ENCODE peak calls at places on chromosomes 16 and 17, in eight cellular contexts. One of them, this sample, is unnamed.

GRCh38 chr16:49492090-49492801 is 118.6 kb downstream of the C16orf78 start:
- DNase-seq in RWPE1: peak
- DNase-seq in NCI-H1105 treated with DMSO at 0.1 percent for 48 hours: peak
- DNase-seq in bronchial epithelial cell: no peak
- DNase-seq in GM06990: no peak
- DNase-seq in GM13977: peak
- DNase-seq in effector CD4-positive, alpha-beta T cell: no peak
- DNase-seq in HuH-7.5: peak
- DNase-seq in this sample: no peak

GRCh38 chr16:80968386-80969113 is 38.1 kb downstream of the CMC2 start:
- DNase-seq in RWPE1: no peak
- DNase-seq in NCI-H1105 treated with DMSO at 0.1 percent for 48 hours: no peak
- DNase-seq in bronchial epithelial cell: peak
- DNase-seq in GM06990: no peak
- DNase-seq in GM13977: no peak
- DNase-seq in effector CD4-positive, alpha-beta T cell: no peak
- DNase-seq in HuH-7.5: no peak
- DNase-seq in this sample: no peak

GRCh38 chr17:17035490-17035889 is 6.8 kb upstream of the MPRIP start:
- DNase-seq in RWPE1: no peak
- DNase-seq in NCI-H1105 treated with DMSO at 0.1 percent for 48 hours: no peak
- DNase-seq in bronchial epithelial cell: no peak
- DNase-seq in GM06990: no peak
- DNase-seq in GM13977: no peak
- DNase-seq in effector CD4-positive, alpha-beta T cell: no peak
- DNase-seq in HuH-7.5: no peak
- DNase-seq in this sample: no peak

GRCh38 chr16:86949116-86949515 is 368.1 kb downstream of the C16orf95 start:
- DNase-seq in RWPE1: no peak
- DNase-seq in NCI-H1105 treated with DMSO at 0.1 percent for 48 hours: peak
- DNase-seq in bronchial epithelial cell: no peak
- DNase-seq in GM06990: no peak
- DNase-seq in GM13977: no peak
- DNase-seq in effector CD4-positive, alpha-beta T cell: no peak
- DNase-seq in HuH-7.5: no peak
- DNase-seq in this sample: no peak

GRCh38 chr17:46175891-46176290 is 17.3 kb downstream of the KANSL1 start:
- DNase-seq in RWPE1: no peak
- DNase-seq in NCI-H1105 treated with DMSO at 0.1 percent for 48 hours: no peak
- DNase-seq in bronchial epithelial cell: no peak
- DNase-seq in GM06990: no peak
- DNase-seq in GM13977: no peak
- DNase-seq in effector CD4-positive, alpha-beta T cell: no peak
- DNase-seq in HuH-7.5: no peak
- DNase-seq in this sample: no peak

GRCh38 chr17:27532269-27533067 is 76.2 kb downstream of the KSR1 start:
- DNase-seq in RWPE1: no peak
- DNase-seq in NCI-H1105 treated with DMSO at 0.1 percent for 48 hours: no peak
- DNase-seq in bronchial epithelial cell: peak
- DNase-seq in GM06990: no peak
- DNase-seq in GM13977: no peak
- DNase-seq in effector CD4-positive, alpha-beta T cell: no peak
- DNase-seq in HuH-7.5: peak
- DNase-seq in this sample: peak

GRCh38 chr17:2374549-2375285 is 26.1 kb downstream of the MNT start:
- DNase-seq in RWPE1: peak
- DNase-seq in NCI-H1105 treated with DMSO at 0.1 percent for 48 hours: no peak
- DNase-seq in bronchial epithelial cell: no peak
- DNase-seq in GM06990: no peak
- DNase-seq in GM13977: no peak
- DNase-seq in effector CD4-positive, alpha-beta T cell: no peak
- DNase-seq in HuH-7.5: no peak
- DNase-seq in this sample: no peak

GRCh38 chr16:89330177-89330856 is 112.8 kb downstream of the ZNF778 start:
- DNase-seq in RWPE1: peak
- DNase-seq in NCI-H1105 treated with DMSO at 0.1 percent for 48 hours: peak
- DNase-seq in bronchial epithelial cell: peak
- DNase-seq in GM06990: no peak
- DNase-seq in GM13977: no peak
- DNase-seq in effector CD4-positive, alpha-beta T cell: peak
- DNase-seq in HuH-7.5: no peak
- DNase-seq in this sample: no peak

GRCh38 chr16:8946544-8946943 is 17.2 kb downstream of the USP7 start:
- DNase-seq in RWPE1: no peak
- DNase-seq in NCI-H1105 treated with DMSO at 0.1 percent for 48 hours: no peak
- DNase-seq in bronchial epithelial cell: no peak
- DNase-seq in GM06990: no peak
- DNase-seq in GM13977: no peak
- DNase-seq in effector CD4-positive, alpha-beta T cell: no peak
- DNase-seq in HuH-7.5: no peak
- DNase-seq in this sample: no peak

GRCh38 chr16:56617212-56618085 is 8.1 kb upstream of the MT1E start:
- DNase-seq in RWPE1: no peak
- DNase-seq in NCI-H1105 treated with DMSO at 0.1 percent for 48 hours: no peak
- DNase-seq in bronchial epithelial cell: peak
- DNase-seq in GM06990: no peak
- DNase-seq in GM13977: no peak
- DNase-seq in effector CD4-positive, alpha-beta T cell: peak
- DNase-seq in HuH-7.5: no peak
- DNase-seq in this sample: no peak

GRCh38 chr17:82661717-82662683 is 13.8 kb upstream of the WDR45B start:
- DNase-seq in RWPE1: no peak
- DNase-seq in NCI-H1105 treated with DMSO at 0.1 percent for 48 hours: no peak
- DNase-seq in bronchial epithelial cell: no peak
- DNase-seq in GM06990: no peak
- DNase-seq in GM13977: no peak
- DNase-seq in effector CD4-positive, alpha-beta T cell: no peak
- DNase-seq in HuH-7.5: no peak
- DNase-seq in this sample: no peak

GRCh38 chr17:67290244-67290993 is 45.4 kb upstream of the HELZ start:
- DNase-seq in RWPE1: no peak
- DNase-seq in NCI-H1105 treated with DMSO at 0.1 percent for 48 hours: no peak
- DNase-seq in bronchial epithelial cell: no peak
- DNase-seq in GM06990: no peak
- DNase-seq in GM13977: no peak
- DNase-seq in effector CD4-positive, alpha-beta T cell: no peak
- DNase-seq in HuH-7.5: no peak
- DNase-seq in this sample: no peak